ENCODE peak calls at places on chromosomes 13 and 19, in seven cellular contexts. M, J, T, X, W, B and Q are unnamed samples.

GRCh38 chr13:112740502-112741131 is 50.8 kb downstream of the ATP11A start:
- DNase-seq in X (peak; percentile 52), T (peak; percentile 95), M (peak; percentile 70), J (peak; percentile 45), W (no peak), B (no peak), Q (no peak)

GRCh38 chr19:4304509-4305252 is at the start of gene FSD1:
- DNase-seq in X (peak; percentile 71), B (peak; percentile 89), J (no peak), T (peak; percentile 40), M (no peak), W (peak; percentile 90), Q (no peak)

GRCh38 chr13:50326746-50327145 is 311.5 kb downstream of the KCNRG start:
- DNase-seq in M (no peak), J (no peak), W (no peak), T (no peak), B (no peak), X (no peak), Q (no peak)

GRCh38 chr13:47499358-47500150 is 501.5 kb downstream of the SUCLA2 start:
- DNase-seq in M (peak; percentile 77), J (no peak), W (no peak), B (no peak), T (peak; percentile 95), X (peak; percentile 10), Q (peak; percentile 53)

GRCh38 chr13:63774133-63774532 is 2358.5 kb upstream of the PCDH20 start:
- DNase-seq in J (no peak), T (no peak), W (no peak), M (no peak), X (no peak), B (no peak), Q (no peak)

GRCh38 chr13:65505941-65506340 is 1724.2 kb downstream of the PCDH9 start:
- DNase-seq in T (no peak), W (no peak), M (no peak), J (no peak), B (no peak), X (no peak), Q (no peak)

GRCh38 chr13:99281811-99282263 is 23.7 kb upstream of the GPR18 start:
- DNase-seq in B (no peak), M (no peak), T (no peak), W (no peak), X (no peak), J (peak; percentile 51), Q (no peak)

GRCh38 chr19:43574424-43575155 is 737 bp downstream of the XRCC1 start:
- DNase-seq in X (no peak), M (no peak), J (no peak), T (peak; percentile 35), B (no peak), W (no peak), Q (no peak)

GRCh38 chr19:16185123-16185924 is at the start of gene FAM32A:
- DNase-seq in B (peak; percentile 99), T (peak; percentile 99), X (peak; percentile 98), M (peak; percentile 96), W (peak; percentile 95), J (peak; percentile 100), Q (peak; percentile 95)
- TF ChIP-seq CTCF in B (peak; percentile 27), T (peak; percentile 22), X (peak; percentile 50), M (peak; percentile 25), W (peak; percentile 47), J (no peak), Q (peak; percentile 5)

DNA sequence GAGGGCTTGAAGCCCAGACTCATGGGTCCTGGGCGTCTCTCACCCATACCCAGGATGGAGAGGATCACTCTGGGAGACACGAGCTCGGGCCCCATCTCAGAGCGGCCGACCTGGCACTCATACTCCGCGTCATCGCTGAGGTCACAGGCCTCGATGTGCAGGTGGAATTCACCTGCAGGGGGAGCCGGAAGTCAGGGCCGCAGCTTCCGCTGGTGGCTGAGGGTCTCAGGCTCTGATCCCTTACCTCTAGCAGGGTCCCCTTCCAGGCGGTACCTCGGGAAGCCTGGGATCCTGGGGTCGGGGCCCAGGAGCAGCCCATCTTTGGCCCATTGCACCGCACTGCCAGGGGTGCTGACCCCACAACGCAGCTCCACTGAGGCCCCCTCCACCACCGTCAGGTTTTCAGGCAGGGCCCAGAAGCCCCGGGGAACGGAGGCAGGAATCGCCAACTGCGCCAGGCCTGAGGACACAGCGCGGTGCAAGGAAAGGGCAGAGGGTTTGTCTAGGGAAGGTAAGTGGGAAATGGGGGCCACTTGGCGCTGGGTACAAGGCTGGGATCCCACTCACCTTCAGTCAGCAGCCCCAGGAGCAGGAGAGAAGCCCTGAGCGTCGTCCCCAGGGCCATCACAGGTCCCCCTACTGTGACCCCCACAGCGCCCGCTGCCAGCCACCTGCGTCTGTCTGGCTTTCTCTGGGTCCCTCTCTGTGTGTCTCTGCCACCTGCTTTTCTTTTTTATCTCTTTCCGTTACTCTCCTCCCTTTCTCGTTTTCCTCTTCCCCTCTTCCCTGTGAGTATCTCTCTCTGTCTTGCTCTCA is 883 bp downstream of the NPHS1 start:
- DNase-seq in B (no peak), X (peak; percentile 36), W (peak; percentile 57), J (no peak), T (no peak), M (no peak), Q (no peak)
- TF ChIP-seq CTCF in B (no peak), X (peak; percentile 12), W (peak; percentile 45), J (no peak), T (no peak), M (no peak), Q (no peak)

GRCh38 chr13:33388254-33388998 is 102.9 kb upstream of the STARD13 start:
- DNase-seq in M (no peak), J (peak; percentile 34), T (no peak), B (no peak), X (peak; percentile 7), W (no peak), Q (no peak)
- TF ChIP-seq CTCF in M (no peak), J (no peak), T (no peak), B (no peak), X (no peak), W (no peak), Q (no peak)

DNA sequence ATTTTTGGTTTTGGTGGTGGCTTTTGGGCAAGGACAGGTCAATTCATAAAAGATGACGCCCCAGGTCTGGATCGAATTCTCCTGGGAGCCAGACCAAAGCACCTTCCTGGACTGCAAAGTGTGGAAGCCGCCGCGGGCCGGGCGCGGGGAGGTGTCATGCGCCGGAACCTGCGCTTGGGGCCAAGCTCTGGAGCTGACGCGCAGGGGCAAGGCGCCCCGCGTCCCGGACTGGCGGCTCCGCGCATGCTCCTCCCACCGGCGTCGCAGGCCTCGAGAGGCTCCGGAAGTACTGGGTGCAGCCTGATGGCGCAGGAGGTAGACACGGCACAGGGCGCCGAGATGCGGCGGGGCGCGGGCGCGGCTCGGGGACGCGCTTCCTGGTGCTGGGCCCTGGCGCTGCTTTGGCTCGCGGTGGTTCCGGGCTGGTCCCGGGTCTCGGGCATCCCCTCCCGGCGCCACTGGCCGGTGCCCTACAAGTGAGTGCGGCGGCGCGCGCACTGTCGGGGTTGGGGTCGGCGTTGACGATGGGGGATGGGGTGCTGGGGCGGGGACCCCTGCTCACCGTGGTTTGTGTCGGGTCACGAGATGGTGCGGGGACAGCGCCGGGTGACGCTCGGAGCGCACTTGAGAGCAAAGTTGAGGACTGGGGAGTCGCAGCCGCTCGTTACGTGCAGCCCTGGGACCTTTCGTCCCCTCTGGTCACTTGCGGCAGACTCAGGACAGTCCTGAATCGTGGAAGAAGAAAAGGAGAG is at the start of gene CLN5:
- DNase-seq in T (peak; percentile 90), M (peak; percentile 50), J (peak; percentile 96), W (peak; percentile 89), X (peak; percentile 97), B (peak; percentile 76), Q (peak; percentile 52)
- TF ChIP-seq CTCF in T (no peak), M (no peak), J (no peak), W (no peak), X (no peak), B (no peak), Q (no peak)

DNA sequence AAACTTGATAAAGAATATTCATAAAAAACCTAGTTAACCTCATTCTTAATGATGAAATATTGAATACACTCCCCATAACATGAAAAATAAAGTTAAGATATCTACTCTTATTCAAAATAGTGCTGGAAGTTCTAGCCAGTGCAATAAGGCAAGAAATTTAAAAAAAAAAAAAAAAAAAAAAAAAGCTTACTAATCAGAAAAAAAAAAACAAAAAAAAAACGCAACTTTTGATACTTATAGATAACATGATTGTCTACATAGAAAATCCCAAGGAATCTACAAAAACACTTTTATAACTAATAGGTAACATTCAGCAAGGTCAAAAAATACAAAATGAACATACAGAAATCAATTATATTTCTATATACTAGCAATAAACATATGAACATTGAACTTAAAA is 515.6 kb downstream of the UQCRFS1 start:
- DNase-seq in T (no peak), M (no peak), J (no peak), X (no peak), W (no peak), B (no peak), Q (no peak)
- TF ChIP-seq CTCF in T (no peak), M (no peak), J (no peak), X (no peak), W (no peak), B (no peak), Q (no peak)

GRCh38 chr13:83498486-83499190 is 383.6 kb downstream of the SLITRK1 start:
- DNase-seq in B (peak; percentile 9), W (no peak), T (peak; percentile 37), X (no peak), M (peak; percentile 51), J (no peak), Q (peak; percentile 23)

GRCh38 chr13:83503424-83503823 is 378.9 kb downstream of the SLITRK1 start:
- DNase-seq in W (no peak), B (no peak), J (no peak), X (no peak), M (no peak), T (peak; percentile 7), Q (peak; percentile 14)

GRCh38 chr13:83496501-83496900 is 385.8 kb downstream of the SLITRK1 start:
- DNase-seq in T (no peak), M (no peak), B (no peak), J (no peak), X (no peak), W (no peak), Q (no peak)

GRCh38 chr13:83499286-83499685 is 383.0 kb downstream of the SLITRK1 start:
- DNase-seq in B (no peak), T (peak; percentile 14), M (no peak), J (no peak), X (no peak), W (no peak), Q (no peak)

DNA sequence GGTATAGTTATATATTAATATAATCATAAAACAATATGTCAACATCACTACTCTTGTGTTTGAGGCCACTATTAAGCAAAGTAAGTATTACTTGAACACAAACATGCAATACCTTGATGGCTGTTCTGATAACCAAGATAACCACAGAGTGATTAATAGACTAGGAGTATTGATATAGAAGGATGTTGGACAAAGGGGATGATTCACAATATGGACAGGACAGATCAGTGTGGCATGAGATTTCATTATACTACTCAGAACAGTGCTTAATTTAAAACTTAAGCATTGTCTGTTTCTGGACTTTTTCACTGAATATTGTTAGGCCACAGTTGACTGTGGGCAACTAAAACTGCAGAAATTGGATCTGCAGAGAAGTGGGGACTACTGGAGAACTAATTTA is 384.2 kb downstream of the SLITRK1 start:
- DNase-seq in X (no peak), B (no peak), J (no peak), W (no peak), M (no peak), T (no peak), Q (no peak)
- TF ChIP-seq CTCF in X (no peak), B (no peak), J (no peak), W (no peak), M (no peak), T (no peak), Q (no peak)